ENCODE peak calls at places on chromosomes 1 and 21, in six cellular contexts. K is cardiac fibroblast, N is heart right ventricle, O is brain microvascular endothelial cell, Q is heart left ventricle, V is OCI-LY7. Z is an unnamed sample.

GRCh38 chr1:63935148-63935547 is 161.3 kb downstream of the ROR1 start:
- DNase-seq in O (no peak), N (no peak), Q (peak), K (peak), V (no peak), Z (no peak)

GRCh38 chr1:110874303-110875215 is 1.6 kb downstream of the CD53 start:
- DNase-seq in V (peak), Q (no peak), O (no peak), K (no peak), N (no peak), Z (no peak)

GRCh38 chr1:42008264-42008663 is 89.5 kb upstream of the HIVEP3 start:
- DNase-seq in V (no peak), K (no peak), O (no peak), Q (no peak), N (no peak), Z (no peak)

GRCh38 chr1:93878501-93878888 is 511 bp downstream of the DNTTIP2 start:
- DNase-seq in O (peak), Q (peak), N (peak), K (peak), V (peak), Z (no peak)

GRCh38 chr1:60867782-60868181 is 214.6 kb upstream of the NFIA start:
- DNase-seq in N (no peak), V (no peak), O (no peak), K (no peak), Q (no peak), Z (no peak)

GRCh38 chr1:93450331-93450730 is 2.4 kb downstream of the FNBP1L start:
- DNase-seq in O (no peak), N (no peak), K (no peak), V (no peak), Q (no peak), Z (no peak)

GRCh38 chr1:40915581-40915980 is 53.4 kb upstream of the CITED4 start:
- DNase-seq in V (no peak), N (no peak), O (no peak), Q (no peak), K (no peak), Z (no peak)

GRCh38 chr1:214700381-214700780 is 97.4 kb downstream of the CENPF start:
- DNase-seq in V (no peak), N (no peak), K (no peak), O (no peak), Q (no peak), Z (no peak)

GRCh38 chr1:56877973-56878372 is 23.4 kb downstream of the C8A start:
- DNase-seq in Q (no peak), V (no peak), N (no peak), O (no peak), K (peak), Z (no peak)

GRCh38 chr21:26117324-26117971 is 53.1 kb downstream of the APP start:
- DNase-seq in N (no peak), K (no peak), O (no peak), Q (no peak), V (no peak), Z (no peak)

GRCh38 chr21:35178812-35179211 is 129.7 kb upstream of the RUNX1 start:
- DNase-seq in N (no peak), O (peak), V (no peak), K (no peak), Q (no peak), Z (no peak)

DNA sequence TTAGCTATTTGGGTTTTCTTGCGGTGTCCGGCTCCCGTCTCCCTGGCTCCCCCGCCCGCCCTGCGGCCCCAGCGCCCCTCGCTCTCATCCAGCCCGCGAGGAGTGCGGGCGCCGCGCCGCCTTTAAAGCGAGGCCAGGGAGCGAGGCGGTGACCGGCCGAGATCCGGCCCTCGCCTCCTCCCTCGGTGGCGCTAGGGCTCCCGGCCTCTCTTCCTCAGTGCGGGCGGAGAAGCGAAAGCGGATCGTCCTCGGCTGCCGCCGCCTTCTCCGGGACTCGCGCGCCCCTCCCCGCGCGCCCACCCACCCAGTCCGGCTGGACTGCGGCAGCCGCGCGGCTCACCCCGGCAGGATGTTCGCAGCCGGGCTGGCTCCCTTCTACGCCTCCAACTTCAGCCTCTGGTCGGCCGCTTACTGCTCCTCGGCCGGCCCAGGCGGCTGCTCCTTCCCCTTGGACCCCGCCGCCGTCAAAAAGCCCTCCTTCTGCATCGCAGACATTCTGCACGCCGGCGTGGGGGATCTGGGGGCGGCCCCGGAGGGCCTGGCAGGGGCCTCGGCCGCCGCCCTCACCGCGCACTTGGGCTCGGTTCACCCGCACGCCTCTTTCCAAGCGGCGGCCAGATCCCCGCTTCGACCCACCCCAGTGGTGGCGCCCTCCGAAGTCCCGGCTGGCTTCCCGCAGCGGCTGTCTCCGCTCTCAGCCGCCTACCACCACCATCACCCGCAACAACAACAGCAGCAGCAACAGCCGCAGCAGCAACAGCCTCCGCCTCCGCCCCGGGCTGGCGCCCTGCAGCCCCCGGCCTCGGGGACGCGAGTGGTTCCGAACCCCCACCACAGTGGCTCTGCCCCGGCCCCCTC is 495 bp downstream of the HLX start:
- DNase-seq in Q (peak), K (peak), N (peak), V (no peak), O (no peak), Z (no peak)
- TF ChIP-seq CTCF in Q (no peak), K (no peak), N (no peak), V (no peak), O (peak), Z (peak)

DNA sequence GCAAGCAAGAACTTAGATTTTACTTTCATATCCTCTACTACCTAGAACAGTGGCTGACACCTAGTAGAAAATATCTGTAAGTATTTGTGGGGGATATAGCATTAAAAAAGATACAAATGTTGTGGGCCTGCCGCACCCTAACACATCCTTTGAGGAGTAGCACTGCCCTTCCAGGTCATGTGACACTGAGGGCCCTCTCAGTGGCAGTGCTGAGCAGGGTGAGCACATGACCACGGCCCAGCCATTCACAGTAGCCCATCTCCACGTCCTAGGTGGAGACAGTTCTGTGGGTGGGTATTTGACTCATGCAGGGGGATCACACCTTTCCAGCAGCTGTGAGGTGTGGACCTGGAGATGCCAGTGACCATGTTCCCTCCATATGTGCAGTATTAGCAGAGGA is 108.9 kb downstream of the OMA1 start:
- DNase-seq in K (no peak), N (no peak), Q (no peak), O (no peak), V (no peak), Z (no peak)
- H3K4me3 ChIP-seq in K (no peak), N (no peak), Q (no peak), O (no peak), V (no peak), Z (no peak)

DNA sequence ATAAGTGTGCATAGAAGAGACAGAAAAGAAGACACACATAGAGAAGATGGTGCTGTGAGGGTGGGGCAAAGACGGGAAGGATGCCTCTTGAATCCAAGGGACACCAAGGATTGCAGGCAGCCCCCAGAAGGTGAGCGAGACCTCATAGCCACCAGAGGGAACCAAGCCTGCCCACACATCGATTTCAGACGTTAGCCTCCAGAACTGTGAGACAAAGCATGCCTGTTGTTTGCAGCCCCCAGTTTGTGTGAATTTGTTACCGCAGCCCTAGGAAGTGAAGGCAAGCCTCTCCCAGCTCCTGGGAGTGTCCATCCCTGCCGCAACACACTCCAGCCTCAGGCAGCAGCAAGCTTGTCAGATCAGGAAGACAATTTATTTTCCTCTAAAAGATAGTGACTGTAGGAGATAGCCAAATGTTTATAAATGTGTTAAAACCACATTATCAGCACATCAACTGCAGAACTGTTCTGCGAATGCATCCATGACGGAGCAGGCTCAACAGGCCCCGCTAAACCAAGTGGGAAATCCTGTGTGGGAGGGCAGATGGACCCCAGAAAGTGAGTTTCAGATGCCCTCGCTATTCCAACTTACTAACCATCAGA is 543.3 kb downstream of the MATN1 start:
- DNase-seq in O (no peak), V (no peak), K (no peak), Q (no peak), N (no peak), Z (no peak)
- TF ChIP-seq CTCF in O (no peak), V (no peak), K (no peak), Q (no peak), N (no peak), Z (no peak)

GRCh38 chr1:236794585-236795034 is 482 bp upstream of the MTR start:
- DNase-seq in Q (no peak), V (no peak), N (no peak), K (no peak), O (no peak), Z (no peak)
- H3K4me3 ChIP-seq in Q (peak), V (peak), N (peak), K (peak), O (peak), Z (peak)

Z was measured in AG04450.